ENCODE peak calls at places on chromosomes 6 and 20, in seven cellular contexts. K, N, S, O, D, P and M are unnamed samples. For H3K9me3, the result is how much of the 10 kb centered on the place peaks cover.

GRCh38 chr6:68990313-68990712 is 355.2 kb downstream of the ADGRB3 start:
- DNase-seq in K (no peak), D (no peak), N (no peak), S (no peak), O (no peak), P (no peak), M (no peak)

GRCh38 chr6:133648576-133648975 is 240.3 kb upstream of the TCF21 start:
- DNase-seq in P (no peak), K (peak), O (no peak), S (no peak), D (no peak), N (no peak), M (no peak)

GRCh38 chr6:75337805-75338204 is 53.2 kb upstream of the TMEM30A start:
- DNase-seq in O (no peak), K (peak), N (no peak), S (no peak), D (no peak), P (no peak), M (no peak)

GRCh38 chr6:152094992-152095592 is 287.6 kb downstream of the ESR1 start:
- DNase-seq in D (peak), P (no peak), O (no peak), K (peak), N (no peak), S (peak), M (no peak)

GRCh38 chr6:63731946-63732735 is 96.5 kb downstream of the PHF3 start:
- DNase-seq in K (peak), P (no peak), D (no peak), N (no peak), O (no peak), S (peak), M (no peak)

GRCh38 chr20:60630609-60631008 is 621.5 kb upstream of the CDH4 start:
- DNase-seq in D (no peak), P (no peak), S (no peak), O (no peak), K (no peak), N (no peak), M (no peak)

GRCh38 chr6:101266063-101266462 is 127.4 kb upstream of the GRIK2 start:
- DNase-seq in O (no peak), P (no peak), K (no peak), D (no peak), N (no peak), S (no peak), M (no peak)

GRCh38 chr6:165458134-165458533 is 148.7 kb upstream of the C6orf118 start:
- DNase-seq in P (no peak), D (no peak), K (no peak), N (no peak), O (no peak), S (no peak), M (no peak)

GRCh38 chr6:139587469-139587868 is 213.0 kb upstream of the CITED2 start:
- DNase-seq in P (no peak), S (peak), N (no peak), O (no peak), K (peak), D (peak), M (no peak)

GRCh38 chr6:39344821-39345280 is 22.3 kb upstream of the KCNK16 start:
- DNase-seq in O (peak), S (no peak), N (no peak), P (no peak), K (no peak), D (no peak), M (no peak)

GRCh38 chr6:154386848-154387717 is 30.5 kb upstream of the IPCEF1 start:
- DNase-seq in S (peak), K (peak), P (no peak), N (no peak), D (peak), O (no peak), M (no peak)

GRCh38 chr6:4224082-4224978 is 89.0 kb upstream of the ECI2 start:
- DNase-seq in S (peak), N (no peak), O (peak), K (peak), P (no peak), D (no peak), M (no peak)

GRCh38 chr20:44302026-44302669 is 8.9 kb downstream of the FITM2 start:
- DNase-seq in P (no peak), O (peak), S (no peak), K (no peak), D (no peak), N (no peak), M (no peak)

GRCh38 chr20:39874049-39874893 is 814.8 kb downstream of the MAFB start:
- DNase-seq in N (no peak), K (peak), P (no peak), S (peak), O (peak), D (peak), M (no peak)

DNA sequence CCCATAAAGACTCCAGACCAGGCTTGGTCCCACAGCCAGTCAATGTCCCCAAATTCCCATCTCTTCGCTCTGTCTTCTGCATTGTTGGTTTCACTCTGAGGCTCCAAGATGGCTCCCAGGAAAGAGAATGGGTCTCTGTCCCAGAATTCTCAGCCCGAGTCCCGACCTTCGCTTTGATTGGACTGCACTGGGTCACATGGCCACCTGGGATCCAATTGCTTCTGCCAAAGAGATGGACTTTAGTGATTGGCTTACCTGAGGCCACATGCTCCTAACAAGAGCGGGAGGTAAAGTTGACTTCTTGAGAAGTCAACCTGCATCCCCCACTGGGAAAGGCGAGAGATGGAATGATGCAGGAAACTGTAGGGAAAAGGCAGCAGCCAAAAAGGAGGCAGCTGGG is 104.7 kb upstream of the PMEPA1 start:
- DNase-seq in D (no peak), P (no peak), O (no peak), N (no peak), K (no peak), S (no peak), M (no peak)
- H3K9me3 ChIP-seq in D (under half), P (under half), O (under half), N (under half), K (under half), S (under half), M (under half)

GRCh38 chr20:28616354-28616753 is 2641.1 kb upstream of the DEFB115 start:
- DNase-seq in S (no peak), N (no peak), D (no peak), P (no peak), K (no peak), O (no peak), M (no peak)
- H3K9me3 ChIP-seq in S (under half), N (under half), D (under half), P (under half), K (under half), O (under half), M (under half)

GRCh38 chr6:66930559-66931290 is 1223.7 kb upstream of the EYS start:
- DNase-seq in P (no peak), D (peak), K (peak), O (no peak), S (peak), N (no peak), M (no peak)
- H3K9me3 ChIP-seq in P (under half), D (under half), K (under half), O (under half), S (under half), N (under half), M (under half)

DNA sequence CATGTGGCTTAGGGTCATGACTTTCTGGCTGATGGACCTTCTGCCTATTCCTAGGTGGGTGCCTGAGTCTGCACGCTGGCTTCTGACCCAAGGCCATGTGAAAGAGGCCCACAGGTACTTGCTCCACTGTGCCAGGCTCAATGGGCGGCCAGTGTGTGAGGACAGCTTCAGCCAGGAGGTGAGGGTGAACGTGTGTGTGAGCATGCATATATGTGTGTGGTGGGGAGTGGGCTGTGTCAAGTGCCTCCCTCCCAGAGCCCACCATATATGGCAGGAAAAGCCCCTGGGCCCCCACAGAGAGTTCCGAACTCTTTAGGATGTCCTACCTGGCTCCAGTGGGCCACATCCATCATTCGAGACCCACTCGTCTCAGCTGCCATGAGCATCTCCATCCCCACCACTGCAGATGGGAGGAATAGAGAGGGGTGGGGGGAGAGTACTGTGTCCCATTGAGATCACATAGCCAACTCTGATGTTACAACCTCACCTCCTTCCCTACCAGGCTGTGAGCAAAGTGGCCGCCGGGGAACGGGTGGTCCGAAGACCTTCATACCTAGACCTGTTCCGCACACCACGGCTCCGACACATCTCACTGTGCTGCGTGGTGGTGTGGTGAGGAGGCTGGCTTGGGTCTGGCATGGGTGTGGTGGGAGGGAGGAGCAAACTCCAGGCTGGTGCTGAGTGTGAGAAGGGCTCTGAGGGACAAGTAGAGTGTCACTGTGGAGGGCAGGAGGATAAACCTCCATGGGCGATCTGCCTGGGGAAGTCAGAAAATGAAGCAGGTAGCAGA is 3.2 kb downstream of the SLC22A7 start:
- DNase-seq in K (no peak), D (no peak), P (no peak), S (no peak), O (no peak), N (no peak), M (no peak)
- H3K9me3 ChIP-seq in K (under half), D (under half), P (under half), S (under half), O (under half), N (under half), M (under half)

GRCh38 chr20:16107172-16107870 is 465.9 kb downstream of the KIF16B start:
- DNase-seq in S (no peak), K (no peak), N (no peak), O (peak), P (no peak), D (no peak), M (no peak)
- H3K9me3 ChIP-seq in S (under half), K (under half), N (under half), O (under half), P (under half), D (under half), M (under half)

GRCh38 chr6:40461643-40462042 is 125.5 kb downstream of the LRFN2 start:
- DNase-seq in S (no peak), D (no peak), P (no peak), O (no peak), N (no peak), K (no peak), M (no peak)

GRCh38 chr6:40472354-40472753 is 114.8 kb downstream of the LRFN2 start:
- DNase-seq in D (no peak), S (no peak), O (no peak), P (no peak), K (no peak), N (no peak), M (no peak)

GRCh38 chr6:40473026-40473425 is 114.1 kb downstream of the LRFN2 start:
- DNase-seq in N (no peak), D (no peak), K (no peak), P (no peak), S (no peak), O (no peak), M (no peak)

GRCh38 chr6:40471243-40471642 is 115.9 kb downstream of the LRFN2 start:
- DNase-seq in N (no peak), P (no peak), D (no peak), S (no peak), O (no peak), K (no peak), M (no peak)

GRCh38 chr6:40466986-40467584 is 120.1 kb downstream of the LRFN2 start:
- DNase-seq in K (no peak), O (no peak), D (no peak), P (no peak), S (no peak), N (no peak), M (no peak)
- H3K9me3 ChIP-seq in K (under half), O (under half), D (under half), P (under half), S (under half), N (under half), M (under half)